ENCODE peak calls at places on chromosomes 6 and 20, in five cellular contexts. One of them, this sample, is unnamed.

GRCh38 chr20:53609501-53610445 is 16.1 kb upstream of the ZNF217 start:
- DNase-seq in HL-60: peak; percentile 73
- DNase-seq in astrocyte of the spinal cord: peak; percentile 48
- DNase-seq in adrenal gland: peak; percentile 45
- DNase-seq in endodermal cell: peak; percentile 83
- DNase-seq in this sample: no peak

GRCh38 chr20:49560646-49561045 is 7.3 kb downstream of the PTGIS start:
- DNase-seq in endodermal cell: peak; percentile 39
- DNase-seq in astrocyte of the spinal cord: no peak
- DNase-seq in adrenal gland: no peak
- DNase-seq in HL-60: no peak
- DNase-seq in this sample: no peak

GRCh38 chr6:28489366-28490190 is 26.0 kb downstream of the GPX6 start:
- DNase-seq in astrocyte of the spinal cord: peak; percentile 83
- DNase-seq in endodermal cell: peak; percentile 95
- DNase-seq in adrenal gland: peak; percentile 16
- DNase-seq in HL-60: peak; percentile 55
- DNase-seq in this sample: no peak

GRCh38 chr6:105324386-105325000 is 78.4 kb downstream of the PREP start:
- DNase-seq in adrenal gland: no peak
- DNase-seq in astrocyte of the spinal cord: peak; percentile 16
- DNase-seq in HL-60: no peak
- DNase-seq in endodermal cell: no peak
- DNase-seq in this sample: no peak

GRCh38 chr20:38935285-38935684 is 9.1 kb downstream of the FAM83D start:
- DNase-seq in adrenal gland: no peak
- DNase-seq in astrocyte of the spinal cord: peak; percentile 4
- DNase-seq in HL-60: no peak
- DNase-seq in endodermal cell: no peak
- DNase-seq in this sample: no peak

GRCh38 chr6:169899481-169900145 is 148.2 kb downstream of the ERMARD start:
- DNase-seq in endodermal cell: peak; percentile 46
- DNase-seq in adrenal gland: no peak
- DNase-seq in HL-60: no peak
- DNase-seq in astrocyte of the spinal cord: no peak
- DNase-seq in this sample: no peak

GRCh38 chr20:50563133-50563944 is 53.2 kb downstream of the PTPN1 start:
- DNase-seq in HL-60: no peak
- DNase-seq in endodermal cell: no peak
- DNase-seq in astrocyte of the spinal cord: no peak
- DNase-seq in adrenal gland: peak; percentile 45
- DNase-seq in this sample: no peak

GRCh38 chr6:163356324-163356723 is 58.2 kb upstream of the QKI start:
- DNase-seq in astrocyte of the spinal cord: peak; percentile 77
- DNase-seq in HL-60: peak; percentile 81
- DNase-seq in adrenal gland: peak; percentile 88
- DNase-seq in endodermal cell: peak; percentile 71
- DNase-seq in this sample: no peak

GRCh38 chr6:55448446-55448845 is 121.2 kb downstream of the GFRAL start:
- DNase-seq in adrenal gland: no peak
- DNase-seq in endodermal cell: no peak
- DNase-seq in astrocyte of the spinal cord: no peak
- DNase-seq in HL-60: no peak
- DNase-seq in this sample: no peak

GRCh38 chr6:37934276-37934675 is 114.7 kb downstream of the ZFAND3 start:
- DNase-seq in astrocyte of the spinal cord: no peak
- DNase-seq in adrenal gland: no peak
- DNase-seq in HL-60: no peak
- DNase-seq in endodermal cell: no peak
- DNase-seq in this sample: no peak

GRCh38 chr6:68039641-68040311 is 595.3 kb upstream of the ADGRB3 start:
- DNase-seq in endodermal cell: no peak
- DNase-seq in HL-60: no peak
- DNase-seq in astrocyte of the spinal cord: no peak
- DNase-seq in adrenal gland: no peak
- DNase-seq in this sample: no peak

GRCh38 chr6:68040780-68041179 is 594.3 kb upstream of the ADGRB3 start:
- DNase-seq in adrenal gland: no peak
- DNase-seq in HL-60: no peak
- DNase-seq in endodermal cell: no peak
- DNase-seq in astrocyte of the spinal cord: no peak
- DNase-seq in this sample: no peak

GRCh38 chr6:68038815-68039408 is 596.2 kb upstream of the ADGRB3 start:
- DNase-seq in HL-60: no peak
- DNase-seq in astrocyte of the spinal cord: no peak
- DNase-seq in endodermal cell: peak; percentile 78
- DNase-seq in adrenal gland: no peak
- DNase-seq in this sample: no peak

GRCh38 chr6:68042339-68043121 is 592.6 kb upstream of the ADGRB3 start:
- DNase-seq in endodermal cell: no peak
- DNase-seq in adrenal gland: no peak
- DNase-seq in HL-60: no peak
- DNase-seq in astrocyte of the spinal cord: no peak
- DNase-seq in this sample: no peak

DNA sequence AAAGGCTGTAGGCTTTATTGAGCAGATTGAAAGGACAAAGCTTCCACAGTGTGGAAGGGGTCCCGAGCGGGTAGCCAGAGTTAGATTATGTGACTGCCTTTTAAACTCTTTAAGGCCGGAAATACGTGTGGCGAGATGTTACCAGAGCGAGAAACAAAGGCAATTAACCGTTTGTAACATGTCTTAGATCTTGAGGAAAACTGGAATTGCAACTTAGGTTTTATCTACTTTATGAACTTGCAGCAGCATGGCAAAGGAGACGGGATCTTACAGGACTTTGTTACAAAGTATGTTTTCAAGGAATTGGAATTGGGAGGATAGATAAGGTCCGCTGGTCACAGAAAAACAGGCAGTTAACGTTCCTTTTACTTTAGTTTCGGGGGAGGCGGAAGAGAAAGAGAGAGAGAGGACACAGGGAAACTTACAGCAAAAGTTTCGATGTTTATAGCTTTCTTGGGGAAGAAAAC is 594.7 kb upstream of the ADGRB3 start:
- DNase-seq in HL-60: no peak
- DNase-seq in astrocyte of the spinal cord: no peak
- DNase-seq in endodermal cell: peak; percentile 58
- DNase-seq in adrenal gland: no peak
- DNase-seq in this sample: no peak
- H3K4me3 ChIP-seq in HL-60: no peak overlapping the region
- H3K4me3 ChIP-seq in astrocyte of the spinal cord: peak overlapping the region; percentile 8
- H3K4me3 ChIP-seq in endodermal cell: no peak overlapping the region
- H3K4me3 ChIP-seq in adrenal gland: no peak overlapping the region
- H3K4me3 ChIP-seq in this sample: no peak overlapping the region

DNA sequence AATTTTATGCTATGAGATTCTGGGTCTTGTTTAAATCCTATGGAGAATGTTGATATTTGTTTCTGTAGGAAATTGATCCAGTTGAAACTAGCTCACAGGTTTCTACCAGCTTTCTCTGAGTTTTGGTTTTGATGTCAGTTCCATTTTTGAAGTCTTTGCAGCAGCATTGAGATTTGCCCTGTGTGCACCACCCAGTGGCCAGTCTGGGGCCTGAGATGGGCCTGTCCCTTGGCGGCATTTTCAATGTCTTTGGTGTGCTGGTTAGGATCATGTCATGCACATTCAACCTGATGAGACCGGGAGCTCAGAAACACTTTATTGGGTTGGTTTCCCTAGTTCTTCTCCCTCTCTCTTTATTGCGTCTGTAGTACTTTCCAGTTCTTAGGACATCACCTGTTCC is 395.2 kb upstream of the MAP3K7 start:
- DNase-seq in HL-60: no peak
- DNase-seq in endodermal cell: peak; percentile 64
- DNase-seq in adrenal gland: no peak
- DNase-seq in astrocyte of the spinal cord: no peak
- DNase-seq in this sample: no peak
- TF ChIP-seq CTCF in HL-60: no peak
- TF ChIP-seq CTCF in endodermal cell: peak; percentile 68
- TF ChIP-seq CTCF in adrenal gland: no peak
- TF ChIP-seq CTCF in astrocyte of the spinal cord: no peak
- TF ChIP-seq CTCF in this sample: peak; percentile 41

GRCh38 chr6:17331238-17331637 is 50.1 kb downstream of the RBM24 start:
- DNase-seq in astrocyte of the spinal cord: no peak
- DNase-seq in adrenal gland: no peak
- DNase-seq in endodermal cell: no peak
- DNase-seq in HL-60: no peak
- DNase-seq in this sample: no peak
- H3K4me3 ChIP-seq in astrocyte of the spinal cord: no peak overlapping the region
- H3K4me3 ChIP-seq in adrenal gland: no peak overlapping the region
- H3K4me3 ChIP-seq in endodermal cell: no peak overlapping the region
- H3K4me3 ChIP-seq in HL-60: no peak overlapping the region
- H3K4me3 ChIP-seq in this sample: no peak overlapping the region

GRCh38 chr6:108114861-108115597 is 40.5 kb upstream of the OSTM1 start:
- DNase-seq in HL-60: peak; percentile 61
- DNase-seq in astrocyte of the spinal cord: peak; percentile 69
- DNase-seq in endodermal cell: peak; percentile 90
- DNase-seq in adrenal gland: peak; percentile 77
- DNase-seq in this sample: no peak
- TF ChIP-seq CTCF in HL-60: no peak
- TF ChIP-seq CTCF in astrocyte of the spinal cord: peak; percentile 12
- TF ChIP-seq CTCF in endodermal cell: peak; percentile 71
- TF ChIP-seq CTCF in adrenal gland: no peak
- TF ChIP-seq CTCF in this sample: no peak

DNA sequence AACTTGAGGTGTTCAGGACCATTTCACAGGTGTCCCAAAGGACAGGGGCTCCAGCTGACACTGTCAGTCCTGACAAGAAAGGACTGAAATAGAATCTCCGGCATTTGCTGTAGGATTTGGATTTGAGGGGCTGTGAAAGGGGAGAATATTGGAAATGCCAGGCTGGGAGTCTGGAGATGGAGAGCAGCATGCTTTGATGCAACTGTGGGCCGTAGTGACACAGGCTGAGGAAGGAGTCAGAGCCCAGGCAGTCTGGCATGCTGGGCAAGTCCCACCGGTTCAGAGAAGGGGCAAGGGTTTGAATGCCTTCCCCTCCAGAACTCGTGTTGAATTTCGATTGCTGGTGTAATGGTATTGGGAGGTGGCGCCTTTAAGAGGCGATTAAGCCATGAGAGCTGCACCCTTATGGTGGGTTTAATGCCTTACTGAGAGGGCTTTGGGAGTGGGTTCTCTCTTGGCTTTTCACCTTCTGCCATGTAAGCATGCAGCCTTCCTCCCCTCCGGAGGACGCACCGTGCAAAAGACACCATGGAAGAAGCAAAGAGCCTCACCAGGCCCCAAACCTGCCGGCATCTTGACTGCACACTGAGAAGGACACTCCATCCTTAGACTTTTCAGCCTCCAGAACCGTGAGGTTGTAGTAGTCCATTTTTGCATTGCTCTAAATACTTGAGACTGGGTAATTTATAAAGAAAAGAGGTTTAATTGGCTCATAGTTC is 9.4 kb upstream of the PYGB start:
- DNase-seq in HL-60: no peak
- DNase-seq in astrocyte of the spinal cord: peak; percentile 69
- DNase-seq in adrenal gland: no peak
- DNase-seq in endodermal cell: no peak
- DNase-seq in this sample: no peak
- H3K4me3 ChIP-seq in HL-60: no peak overlapping the region
- H3K4me3 ChIP-seq in astrocyte of the spinal cord: no peak overlapping the region
- H3K4me3 ChIP-seq in adrenal gland: no peak overlapping the region
- H3K4me3 ChIP-seq in endodermal cell: no peak overlapping the region
- H3K4me3 ChIP-seq in this sample: no peak overlapping the region